ENCODE peak calls at places on chromosomes 11 and 22, in four cellular contexts. One of them, this sample, is unnamed.

GRCh38 chr11:123219066-123219697 is 24.1 kb upstream of the CLMP start:
- DNase-seq in K562: no peak
- DNase-seq in HCT116: no peak
- DNase-seq in HepG2: no peak
- DNase-seq in this sample: no peak

GRCh38 chr11:121696177-121696863 is 243.6 kb upstream of the SORL1-AS1 start:
- DNase-seq in K562: no peak
- DNase-seq in HepG2: no peak
- DNase-seq in HCT116: no peak
- DNase-seq in this sample: no peak

GRCh38 chr11:2140411-2141400 is 1.5 kb upstream of the IGF2 start:
- DNase-seq in K562: no peak
- DNase-seq in HepG2: no peak
- DNase-seq in HCT116: no peak
- DNase-seq in this sample: no peak

GRCh38 chr11:45262900-45263299 is 23.2 kb downstream of the SYT13 start:
- DNase-seq in K562: no peak
- DNase-seq in HepG2: no peak
- DNase-seq in HCT116: no peak
- DNase-seq in this sample: no peak

GRCh38 chr11:58574851-58575250 is 805 bp downstream of the LPXN start:
- DNase-seq in HepG2: no peak
- DNase-seq in K562: no peak
- DNase-seq in HCT116: no peak
- DNase-seq in this sample: no peak

GRCh38 chr11:61413496-61413895 is 16.3 kb downstream of the CPSF7 start:
- DNase-seq in HepG2: no peak
- DNase-seq in HCT116: no peak
- DNase-seq in K562: no peak
- DNase-seq in this sample: no peak

GRCh38 chr11:48106166-48106565 is 110.4 kb upstream of the OR4B1 start:
- DNase-seq in K562: no peak
- DNase-seq in HCT116: no peak
- DNase-seq in HepG2: no peak
- DNase-seq in this sample: no peak

GRCh38 chr22:37906364-37907008 is 389 bp downstream of the MICALL1 start:
- DNase-seq in HepG2: no peak
- DNase-seq in K562: peak
- DNase-seq in HCT116: no peak
- DNase-seq in this sample: peak

GRCh38 chr11:119567667-119568582 is 145.0 kb upstream of the THY1 start:
- DNase-seq in HCT116: no peak
- DNase-seq in K562: no peak
- DNase-seq in HepG2: no peak
- DNase-seq in this sample: peak

GRCh38 chr22:45878901-45879551 is 97.9 kb downstream of the WNT7B start:
- DNase-seq in HCT116: no peak
- DNase-seq in HepG2: no peak
- DNase-seq in K562: no peak
- DNase-seq in this sample: no peak

GRCh38 chr11:120208777-120209176 is 2.1 kb upstream of the OAF start:
- DNase-seq in HepG2: peak
- DNase-seq in HCT116: no peak
- DNase-seq in K562: no peak
- DNase-seq in this sample: no peak

GRCh38 chr22:32994046-32994827 is 63.9 kb downstream of the SYN3 start:
- DNase-seq in HepG2: no peak
- DNase-seq in K562: no peak
- DNase-seq in HCT116: no peak
- DNase-seq in this sample: no peak

GRCh38 chr22:38712496-38713207 is 6.9 kb downstream of the GTPBP1 start:
- DNase-seq in HCT116: no peak
- DNase-seq in K562: no peak
- DNase-seq in HepG2: no peak
- DNase-seq in this sample: no peak

GRCh38 chr11:2708151-2708581 is 8.4 kb upstream of the KCNQ1OT1 start:
- DNase-seq in HCT116: no peak
- DNase-seq in HepG2: no peak
- DNase-seq in K562: no peak
- DNase-seq in this sample: no peak

GRCh38 chr11:112634551-112634950 is 326.7 kb upstream of the NCAM1 start:
- DNase-seq in K562: no peak
- DNase-seq in HCT116: no peak
- DNase-seq in HepG2: no peak
- DNase-seq in this sample: no peak

GRCh38 chr11:57241311-57241972 is 4.4 kb upstream of the APLNR start:
- DNase-seq in K562: no peak
- DNase-seq in HCT116: no peak
- DNase-seq in HepG2: no peak
- DNase-seq in this sample: peak

GRCh38 chr11:26234451-26234850 is 97.5 kb upstream of the ANO3 start:
- DNase-seq in HCT116: no peak
- DNase-seq in HepG2: no peak
- DNase-seq in K562: no peak
- DNase-seq in this sample: no peak

GRCh38 chr11:17563248-17563647 is 16.2 kb downstream of the OTOG start:
- DNase-seq in HCT116: no peak
- DNase-seq in K562: no peak
- DNase-seq in HepG2: no peak
- DNase-seq in this sample: no peak

DNA sequence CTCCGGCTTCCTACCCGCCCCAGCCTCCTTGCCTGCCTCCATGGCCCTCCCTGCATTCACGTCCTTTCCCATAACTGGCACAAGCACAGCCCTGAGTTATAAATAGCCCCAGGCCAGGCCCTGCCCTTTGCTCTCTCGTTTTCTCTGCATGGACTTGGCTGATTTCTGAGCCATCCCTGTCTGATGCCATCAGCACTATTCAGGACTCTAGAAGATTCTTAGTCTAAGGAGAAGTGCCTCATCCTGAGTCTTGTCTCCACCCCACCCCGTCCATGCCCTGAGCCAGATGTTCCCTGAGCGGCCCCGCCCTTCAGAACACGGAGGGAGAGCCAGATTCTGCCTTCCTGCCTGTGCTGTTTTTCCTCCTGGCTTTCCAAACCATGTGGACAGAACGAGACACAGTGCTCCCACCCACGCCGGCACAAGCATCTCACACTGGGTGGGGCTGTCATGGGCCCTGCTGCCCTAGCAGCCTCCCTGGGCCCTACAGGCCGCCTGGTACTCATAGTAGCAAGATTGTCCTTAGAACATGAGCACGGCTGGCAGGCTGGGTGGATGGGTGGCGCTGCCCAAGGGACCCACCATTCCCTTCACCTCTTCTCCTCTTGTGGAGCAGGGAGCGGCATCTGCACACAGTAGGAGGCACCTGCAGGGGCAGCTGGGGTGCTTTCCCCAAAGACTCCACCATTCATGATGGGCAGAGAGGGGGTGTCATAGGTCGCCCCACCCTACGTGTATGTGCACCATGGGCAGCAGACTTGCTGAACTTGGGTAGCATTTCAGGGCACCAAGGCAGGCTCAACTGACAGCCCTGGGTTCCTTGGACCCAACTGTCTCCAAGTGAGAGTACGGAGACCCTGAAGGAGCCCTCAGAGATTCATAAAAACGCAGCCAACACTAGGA is 76.9 kb downstream of the BCR start:
- DNase-seq in K562: peak
- DNase-seq in HepG2: no peak
- DNase-seq in HCT116: no peak
- DNase-seq in this sample: no peak
- H3K9ac ChIP-seq in K562: peak
- H3K9ac ChIP-seq in HepG2: no peak
- H3K9ac ChIP-seq in HCT116: no peak
- H3K9ac ChIP-seq in this sample: no peak

DNA sequence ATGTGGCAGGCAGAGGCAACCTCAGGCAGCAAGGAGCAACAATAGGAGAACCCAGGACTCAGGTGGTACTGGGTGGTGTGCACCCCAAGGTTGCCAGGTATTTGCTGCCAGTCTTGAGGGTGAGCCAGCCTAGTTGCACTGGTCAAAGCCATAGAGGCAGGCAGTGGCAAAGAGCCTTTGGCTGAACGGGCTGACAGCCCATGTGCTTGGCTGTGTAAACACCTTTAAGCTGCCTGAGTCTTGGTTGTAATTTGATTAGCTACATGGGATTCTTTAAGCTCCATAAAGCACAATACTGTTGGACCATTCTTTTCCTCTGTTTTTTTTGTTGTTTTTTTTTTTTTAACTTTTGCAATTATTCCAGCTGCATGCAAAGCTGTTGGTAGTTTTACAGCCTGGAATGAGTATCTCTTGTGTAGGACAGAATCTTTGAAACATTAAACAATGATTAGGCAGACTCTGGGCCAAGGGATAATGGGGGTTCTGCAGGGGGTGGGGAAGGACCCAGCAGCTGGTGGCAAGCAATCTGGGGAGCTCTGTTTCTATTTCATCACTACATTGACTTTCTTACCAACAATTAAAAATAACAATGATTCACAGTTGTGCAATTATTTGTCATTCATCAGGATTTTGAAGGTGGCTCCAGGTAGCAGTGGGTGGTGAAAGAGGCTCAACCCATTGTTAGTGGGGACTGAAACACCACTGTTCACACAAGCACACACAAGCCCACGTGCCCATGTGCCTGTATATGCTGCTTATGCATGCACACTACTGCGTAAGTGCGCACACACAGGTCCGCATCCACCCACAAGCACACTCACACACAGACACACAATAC is 69.5 kb upstream of the CSNK2A3 start:
- DNase-seq in HCT116: no peak
- DNase-seq in HepG2: no peak
- DNase-seq in K562: no peak
- DNase-seq in this sample: no peak
- TF ChIP-seq ELF1 in HCT116: no peak
- TF ChIP-seq ELF1 in HepG2: no peak
- TF ChIP-seq ELF1 in K562: no peak
- TF ChIP-seq ELF1 in this sample: no peak

DNA sequence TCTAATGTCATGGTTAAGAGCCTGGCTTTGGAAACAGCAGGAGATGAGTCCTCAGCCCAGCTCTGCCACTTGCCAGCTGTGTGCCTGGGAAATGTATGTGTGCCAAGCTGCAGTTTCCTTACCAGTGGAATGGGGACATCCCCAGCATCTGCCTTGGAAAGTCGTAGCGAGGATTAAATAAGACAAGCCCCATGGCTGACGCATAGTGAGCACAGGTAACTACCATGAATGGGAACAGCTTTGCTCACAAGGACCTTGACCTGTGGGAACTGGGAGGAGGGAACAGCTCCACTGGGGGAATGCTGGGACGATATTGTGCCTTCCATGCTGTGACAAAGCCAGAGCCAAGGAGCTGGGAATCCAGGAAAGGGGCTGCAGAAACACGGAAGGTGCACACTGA is 2.6 kb upstream of the DSCAML1 start:
- DNase-seq in HepG2: no peak
- DNase-seq in K562: no peak
- DNase-seq in HCT116: no peak
- DNase-seq in this sample: no peak
- H3K9ac ChIP-seq in HepG2: no peak
- H3K9ac ChIP-seq in K562: no peak
- H3K9ac ChIP-seq in HCT116: no peak
- H3K9ac ChIP-seq in this sample: no peak

GRCh38 chr11:87176044-87176443 is 138.3 kb downstream of the TMEM135 start:
- DNase-seq in K562: no peak
- DNase-seq in HepG2: no peak
- DNase-seq in HCT116: peak
- DNase-seq in this sample: no peak

GRCh38 chr11:87173185-87174039 is 135.7 kb downstream of the TMEM135 start:
- DNase-seq in K562: no peak
- DNase-seq in HepG2: peak
- DNase-seq in HCT116: peak
- DNase-seq in this sample: no peak
- TF ChIP-seq ELF1 in K562: no peak
- TF ChIP-seq ELF1 in HepG2: no peak
- TF ChIP-seq ELF1 in HCT116: no peak
- TF ChIP-seq ELF1 in this sample: no peak

DNA sequence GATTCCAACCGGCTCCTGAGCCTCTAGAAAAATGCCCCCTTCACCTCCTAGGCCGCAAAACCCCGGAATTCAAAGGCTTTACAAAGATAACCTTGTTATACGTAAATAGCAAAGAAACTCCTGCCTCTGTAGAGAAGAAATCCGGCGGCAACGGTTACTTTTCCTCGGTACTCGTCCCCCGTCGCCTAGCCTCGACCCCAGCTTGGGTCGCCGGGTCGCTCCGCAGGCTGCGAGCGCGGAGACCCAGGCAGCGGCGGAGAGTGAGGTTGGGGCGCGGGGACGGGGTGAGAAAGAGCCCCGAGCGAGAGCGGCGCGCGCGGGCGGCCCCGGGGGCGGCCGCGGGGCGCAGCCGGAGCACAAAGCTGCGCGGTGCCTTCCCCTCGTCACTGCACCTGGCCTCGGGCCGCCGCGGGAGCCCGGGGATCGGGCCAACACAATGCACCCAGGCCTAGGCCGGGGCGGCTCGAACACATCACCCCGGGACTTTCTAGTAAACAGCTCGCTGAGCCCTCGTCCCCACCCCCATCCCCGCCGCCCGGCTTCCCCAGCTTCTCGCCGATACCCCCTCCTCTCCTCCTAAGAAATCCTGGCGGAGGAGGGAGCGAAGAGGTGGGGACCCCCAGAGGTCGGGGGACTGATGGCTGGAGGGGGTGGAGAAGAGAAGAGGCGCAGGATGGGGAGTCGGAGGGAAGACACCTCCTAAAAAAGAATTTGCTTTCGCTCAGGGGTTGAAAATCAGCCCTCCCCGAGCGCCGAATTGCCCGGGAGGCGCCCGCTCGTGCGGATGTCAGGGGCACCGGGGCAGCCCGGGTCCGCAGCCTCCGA is 874 bp downstream of the MPPED2 start:
- DNase-seq in HCT116: no peak
- DNase-seq in K562: no peak
- DNase-seq in HepG2: no peak
- DNase-seq in this sample: peak
- H3K9ac ChIP-seq in HCT116: no peak
- H3K9ac ChIP-seq in K562: no peak
- H3K9ac ChIP-seq in HepG2: no peak
- H3K9ac ChIP-seq in this sample: no peak

GRCh38 chr11:65716774-65717405 is 3.7 kb downstream of the RNASEH2C start:
- DNase-seq in K562: no peak
- DNase-seq in HepG2: no peak
- DNase-seq in HCT116: no peak
- DNase-seq in this sample: no peak
- TF ChIP-seq ELF1 in K562: no peak
- TF ChIP-seq ELF1 in HepG2: no peak
- TF ChIP-seq ELF1 in HCT116: no peak
- TF ChIP-seq ELF1 in this sample: no peak

GRCh38 chr11:74721479-74721835 is 9.8 kb downstream of the CHRDL2 start:
- DNase-seq in K562: no peak
- DNase-seq in HCT116: no peak
- DNase-seq in HepG2: no peak
- DNase-seq in this sample: no peak
- H3K9ac ChIP-seq in K562: peak
- H3K9ac ChIP-seq in HCT116: no peak
- H3K9ac ChIP-seq in HepG2: no peak
- H3K9ac ChIP-seq in this sample: no peak

This sample was measured in SK-N-SH.